ENCODE peak calls at places on chromosomes 5 and 9, in four cellular contexts. One of them, this sample, is unnamed.

GRCh38 chr5:82549263-82549662 is 271.1 kb upstream of the RPS23 start:
- DNase-seq in HepG2: no peak
- DNase-seq in A549: no peak
- DNase-seq in WTC11: no peak
- DNase-seq in this sample: no peak

GRCh38 chr9:120985759-120986353 is 59.3 kb upstream of the TRAF1 start:
- DNase-seq in HepG2: peak; percentile 56
- DNase-seq in WTC11: no peak
- DNase-seq in A549: peak; percentile 77
- DNase-seq in this sample: peak; percentile 25

GRCh38 chr5:176846335-176847140 is 36.2 kb downstream of the UNC5A start:
- DNase-seq in A549: no peak
- DNase-seq in WTC11: no peak
- DNase-seq in HepG2: peak; percentile 45
- DNase-seq in this sample: peak; percentile 61

GRCh38 chr9:89640391-89640790 is 35.6 kb downstream of the GADD45G start:
- DNase-seq in WTC11: no peak
- DNase-seq in A549: no peak
- DNase-seq in HepG2: no peak
- DNase-seq in this sample: no peak

GRCh38 chr9:95772320-95773060 is 103.0 kb upstream of the ERCC6L2 start:
- DNase-seq in HepG2: peak; percentile 49
- DNase-seq in A549: no peak
- DNase-seq in WTC11: peak; percentile 61
- DNase-seq in this sample: no peak

GRCh38 chr5:135013445-135013844 is 20.6 kb downstream of the PITX1 start:
- DNase-seq in HepG2: no peak
- DNase-seq in A549: no peak
- DNase-seq in WTC11: no peak
- DNase-seq in this sample: no peak

GRCh38 chr9:134320195-134320885 is 5.9 kb upstream of the RXRA start:
- DNase-seq in WTC11: no peak
- DNase-seq in HepG2: no peak
- DNase-seq in A549: no peak
- DNase-seq in this sample: no peak

GRCh38 chr9:110880123-110880522 is 158.1 kb downstream of the LPAR1 start:
- DNase-seq in A549: no peak
- DNase-seq in HepG2: no peak
- DNase-seq in WTC11: no peak
- DNase-seq in this sample: no peak

GRCh38 chr9:132792547-132792946 is 85.5 kb downstream of the AK8 start:
- DNase-seq in WTC11: no peak
- DNase-seq in HepG2: no peak
- DNase-seq in A549: no peak
- DNase-seq in this sample: no peak

GRCh38 chr9:137464291-137464999 is 5.3 kb upstream of the NSMF start:
- DNase-seq in WTC11: no peak
- DNase-seq in A549: no peak
- DNase-seq in HepG2: no peak
- DNase-seq in this sample: no peak

GRCh38 chr5:102681403-102681983 is 73.6 kb upstream of the PAM start:
- DNase-seq in A549: peak; percentile 61
- DNase-seq in WTC11: peak; percentile 74
- DNase-seq in HepG2: peak; percentile 46
- DNase-seq in this sample: peak; percentile 17

GRCh38 chr9:33239922-33240321 is at the start of gene SPINK4:
- DNase-seq in A549: no peak
- DNase-seq in HepG2: peak; percentile 28
- DNase-seq in WTC11: no peak
- DNase-seq in this sample: peak; percentile 88

GRCh38 chr5:128782446-128782845 is 182.8 kb upstream of the SLC27A6 start:
- DNase-seq in A549: peak; percentile 33
- DNase-seq in WTC11: no peak
- DNase-seq in HepG2: no peak
- DNase-seq in this sample: no peak

GRCh38 chr5:60856059-60856458 is 12.0 kb upstream of the ELOVL7 start:
- DNase-seq in HepG2: no peak
- DNase-seq in WTC11: no peak
- DNase-seq in A549: no peak
- DNase-seq in this sample: no peak

GRCh38 chr5:90056911-90057705 is 352.4 kb downstream of the CETN3 start:
- DNase-seq in HepG2: no peak
- DNase-seq in WTC11: peak; percentile 18
- DNase-seq in A549: no peak
- DNase-seq in this sample: no peak

GRCh38 chr9:90925581-90926257 is 124.1 kb downstream of the SYK start:
- DNase-seq in HepG2: no peak
- DNase-seq in WTC11: no peak
- DNase-seq in A549: peak; percentile 23
- DNase-seq in this sample: no peak

GRCh38 chr9:89115426-89115825 is 63.2 kb downstream of the SHC3 start:
- DNase-seq in A549: no peak
- DNase-seq in HepG2: no peak
- DNase-seq in WTC11: no peak
- DNase-seq in this sample: no peak

GRCh38 chr5:134446938-134447337 is 35.3 kb upstream of the CDKN2AIPNL start:
- DNase-seq in WTC11: no peak
- DNase-seq in HepG2: no peak
- DNase-seq in A549: no peak
- DNase-seq in this sample: no peak

GRCh38 chr5:60687927-60688720 is 11.8 kb downstream of the DEPDC1B start:
- DNase-seq in A549: peak; percentile 75
- DNase-seq in WTC11: no peak
- DNase-seq in HepG2: peak; percentile 85
- DNase-seq in this sample: no peak

GRCh38 chr5:132417461-132417860 is 48.0 kb downstream of the SLC22A5 start:
- DNase-seq in A549: no peak
- DNase-seq in WTC11: no peak
- DNase-seq in HepG2: no peak
- DNase-seq in this sample: no peak

GRCh38 chr5:78587775-78588291 is 60.7 kb downstream of the LHFPL2 start:
- DNase-seq in WTC11: no peak
- DNase-seq in HepG2: no peak
- DNase-seq in A549: no peak
- DNase-seq in this sample: peak; percentile 91

GRCh38 chr9:110030632-110031031 is 177.3 kb downstream of the C9orf152 start:
- DNase-seq in A549: peak; percentile 13
- DNase-seq in WTC11: no peak
- DNase-seq in HepG2: no peak
- DNase-seq in this sample: no peak

GRCh38 chr5:128015978-128016377 is 67.6 kb upstream of the SLC12A2 start:
- DNase-seq in WTC11: no peak
- DNase-seq in HepG2: no peak
- DNase-seq in A549: no peak
- DNase-seq in this sample: peak; percentile 13

GRCh38 chr5:56313596-56313995 is 80.5 kb upstream of the ANKRD55 start:
- DNase-seq in A549: no peak
- DNase-seq in HepG2: no peak
- DNase-seq in WTC11: no peak
- DNase-seq in this sample: no peak

GRCh38 chr9:132671620-132672412 is 1.6 kb downstream of the GTF3C4 start:
- DNase-seq in HepG2: no peak
- DNase-seq in WTC11: no peak
- DNase-seq in A549: no peak
- DNase-seq in this sample: no peak

GRCh38 chr9:79224672-79225433 is 346.9 kb upstream of the TLE4 start:
- DNase-seq in WTC11: no peak
- DNase-seq in A549: peak; percentile 36
- DNase-seq in HepG2: no peak
- DNase-seq in this sample: no peak

GRCh38 chr5:77850536-77851228 is 74.5 kb upstream of the TBCA start:
- DNase-seq in A549: no peak
- DNase-seq in WTC11: no peak
- DNase-seq in HepG2: no peak
- DNase-seq in this sample: no peak

GRCh38 chr9:97237311-97237786 is 70.1 kb upstream of the CCDC180 start:
- DNase-seq in A549: no peak
- DNase-seq in HepG2: peak; percentile 20
- DNase-seq in WTC11: peak; percentile 42
- DNase-seq in this sample: peak; percentile 23

GRCh38 chr5:53991942-53992341 is 318.4 kb downstream of the ARL15 start:
- DNase-seq in WTC11: no peak
- DNase-seq in A549: peak; percentile 28
- DNase-seq in HepG2: no peak
- DNase-seq in this sample: peak; percentile 11

GRCh38 chr5:107673368-107674136 is 2.8 kb upstream of the EFNA5 start:
- DNase-seq in A549: peak; percentile 93
- DNase-seq in WTC11: peak; percentile 94
- DNase-seq in HepG2: peak; percentile 66
- DNase-seq in this sample: peak; percentile 65

GRCh38 chr9:726005-726404 is 115.5 kb upstream of the DMRT1 start:
- DNase-seq in A549: no peak
- DNase-seq in HepG2: no peak
- DNase-seq in WTC11: no peak
- DNase-seq in this sample: no peak

GRCh38 chr5:83133797-83134196 is 56.5 kb downstream of the XRCC4 start:
- DNase-seq in A549: no peak
- DNase-seq in WTC11: peak; percentile 26
- DNase-seq in HepG2: no peak
- DNase-seq in this sample: no peak

GRCh38 chr5:14842117-14842516 is 29.5 kb downstream of the ANKH start:
- DNase-seq in A549: no peak
- DNase-seq in WTC11: no peak
- DNase-seq in HepG2: peak; percentile 81
- DNase-seq in this sample: no peak

GRCh38 chr9:113979713-113980086 is 98.4 kb downstream of the AMBP start:
- DNase-seq in A549: no peak
- DNase-seq in WTC11: no peak
- DNase-seq in HepG2: no peak
- DNase-seq in this sample: no peak

GRCh38 chr9:101354143-101354764 is 30.6 kb downstream of the BAAT start:
- DNase-seq in WTC11: no peak
- DNase-seq in A549: peak; percentile 90
- DNase-seq in HepG2: peak; percentile 100
- DNase-seq in this sample: no peak

DNA sequence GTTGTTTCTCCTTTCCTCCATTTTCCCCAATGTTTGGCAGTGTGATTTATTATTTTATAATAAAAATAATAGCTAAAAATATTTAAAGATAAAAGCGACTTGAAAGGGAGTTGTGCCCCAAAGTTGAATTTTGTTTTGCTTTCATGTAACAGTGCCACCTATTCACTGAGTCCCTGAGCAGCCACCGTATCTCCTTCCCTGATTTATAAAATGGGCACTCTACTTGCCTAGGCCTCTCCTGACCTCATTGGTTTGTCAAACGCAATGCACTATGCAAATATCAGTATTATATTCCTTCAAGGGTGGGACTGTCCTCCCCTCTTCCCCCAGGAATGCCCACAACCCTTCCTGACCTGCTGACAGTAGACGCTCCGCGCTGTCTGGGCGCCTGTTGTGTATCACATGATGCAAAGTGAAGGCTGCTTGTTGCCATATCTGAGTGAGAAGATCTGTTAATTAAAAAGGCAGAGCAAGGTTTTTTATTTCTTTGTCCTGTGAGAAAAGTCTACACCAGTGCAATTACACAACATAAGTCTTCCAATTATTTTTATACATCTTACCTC is 81.4 kb downstream of the TTC39B start:
- DNase-seq in WTC11: no peak
- DNase-seq in HepG2: no peak
- DNase-seq in A549: no peak
- DNase-seq in this sample: no peak
- TF ChIP-seq HMGXB4 in WTC11: no peak
- TF ChIP-seq HMGXB4 in HepG2: no peak
- TF ChIP-seq HMGXB4 in A549: no peak
- TF ChIP-seq HMGXB4 in this sample: no peak

GRCh38 chr5:148998174-148998797 is 64.6 kb downstream of the SH3TC2 start:
- DNase-seq in A549: peak; percentile 65
- DNase-seq in WTC11: no peak
- DNase-seq in HepG2: peak; percentile 38
- DNase-seq in this sample: peak; percentile 51
- TF ChIP-seq HMGXB4 in A549: no peak
- TF ChIP-seq HMGXB4 in WTC11: no peak
- TF ChIP-seq HMGXB4 in HepG2: no peak
- TF ChIP-seq HMGXB4 in this sample: no peak

DNA sequence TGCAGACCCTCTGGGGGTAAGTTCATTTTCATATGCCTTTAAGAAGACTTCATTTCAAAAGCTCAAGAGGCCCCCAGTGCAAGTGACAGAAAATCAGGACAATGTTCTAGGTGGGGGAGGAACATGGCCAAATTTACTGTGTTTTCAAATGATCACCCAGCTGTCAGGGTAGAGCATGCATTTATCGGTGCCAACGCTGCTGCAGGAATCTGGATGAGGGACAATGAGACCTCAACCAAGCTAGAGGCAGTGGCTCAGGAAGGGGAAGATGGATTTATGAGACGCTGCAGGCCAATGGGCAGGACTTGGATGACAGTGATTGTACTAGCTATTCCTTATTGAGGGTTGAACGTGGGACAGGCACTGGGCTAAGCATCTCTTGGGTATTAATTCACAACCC is 278.4 kb downstream of the ASTN2 start:
- DNase-seq in A549: no peak
- DNase-seq in HepG2: no peak
- DNase-seq in WTC11: no peak
- DNase-seq in this sample: no peak
- TF ChIP-seq HMGXB4 in A549: no peak
- TF ChIP-seq HMGXB4 in HepG2: no peak
- TF ChIP-seq HMGXB4 in WTC11: no peak
- TF ChIP-seq HMGXB4 in this sample: no peak

GRCh38 chr5:152817311-152817710 is 412.2 kb upstream of the NMUR2 start:
- DNase-seq in A549: no peak
- DNase-seq in WTC11: no peak
- DNase-seq in HepG2: no peak
- DNase-seq in this sample: no peak

GRCh38 chr5:152811985-152812384 is 406.9 kb upstream of the NMUR2 start:
- DNase-seq in WTC11: no peak
- DNase-seq in A549: peak; percentile 60
- DNase-seq in HepG2: no peak
- DNase-seq in this sample: no peak
- TF ChIP-seq HMGXB4 in WTC11: no peak
- TF ChIP-seq HMGXB4 in A549: no peak
- TF ChIP-seq HMGXB4 in HepG2: no peak
- TF ChIP-seq HMGXB4 in this sample: no peak

DNA sequence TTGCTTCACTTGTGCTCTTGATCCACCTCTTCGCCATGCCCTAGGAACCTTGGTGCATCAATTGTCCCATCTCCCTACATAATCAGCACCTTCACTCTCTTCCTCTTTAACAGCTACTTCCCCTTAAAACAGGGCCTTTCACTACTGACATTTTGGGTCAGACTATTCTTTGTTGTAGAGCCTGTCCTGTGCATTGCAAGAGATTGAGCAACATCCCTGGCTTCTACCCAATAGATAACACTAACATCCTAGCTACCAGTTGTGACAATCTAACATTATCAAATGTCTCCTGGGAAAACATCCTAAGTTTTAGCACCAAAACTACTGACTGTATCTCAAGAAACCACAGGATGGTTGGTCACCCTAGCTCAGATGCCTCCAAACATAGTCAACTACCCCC is 854.3 kb upstream of the DMAC1 start:
- DNase-seq in A549: no peak
- DNase-seq in WTC11: no peak
- DNase-seq in HepG2: no peak
- DNase-seq in this sample: no peak
- TF ChIP-seq HMGXB4 in A549: no peak
- TF ChIP-seq HMGXB4 in WTC11: no peak
- TF ChIP-seq HMGXB4 in HepG2: no peak
- TF ChIP-seq HMGXB4 in this sample: no peak

This sample was measured in K562.